ENCODE peak calls at places on chromosomes 4 and X, in five cellular contexts. R is gastrocnemius medialis, G is fibroblast of lung, L is ascending aorta, N is breast epithelium. M is an unnamed sample.

GRCh38 chr4:170325599-170325998 is 235.8 kb upstream of the AADAT start:
- DNase-seq in L (no peak), R (no peak), G (no peak), N (no peak), M (no peak)

GRCh38 chr4:71162386-71162785 is 168.9 kb downstream of the DCK start:
- DNase-seq in G (no peak), L (no peak), N (no peak), R (no peak), M (no peak)

GRCh38 chr4:102466298-102466697 is 34.9 kb upstream of the NFKB1 start:
- DNase-seq in N (no peak), L (no peak), R (no peak), G (peak; percentile 27), M (no peak)

GRCh38 chr4:112951362-112951962 is 98.0 kb upstream of the ANK2 start:
- DNase-seq in R (no peak), L (no peak), N (no peak), G (peak; percentile 3), M (no peak)

GRCh38 chr4:128979934-128980333 is 113.4 kb downstream of the SCLT1 start:
- DNase-seq in R (no peak), G (peak; percentile 93), L (no peak), N (no peak), M (no peak)

GRCh38 chr4:85243857-85244256 is 231.1 kb upstream of the ARHGAP24 start:
- DNase-seq in G (no peak), L (no peak), R (no peak), N (no peak), M (no peak)

GRCh38 chr4:20395160-20395773 is 143.6 kb downstream of the SLIT2 start:
- DNase-seq in R (no peak), L (no peak), G (peak; percentile 14), N (no peak), M (no peak)

GRCh38 chrX:20263474-20263873 is 3.2 kb downstream of the RPS6KA3 start:
- DNase-seq in G (peak; percentile 61), R (no peak), L (no peak), N (no peak), M (no peak)

GRCh38 chr4:88967883-88968316 is 89.1 kb downstream of the FAM13A start:
- DNase-seq in N (no peak), R (no peak), L (no peak), G (no peak), M (no peak)

GRCh38 chr4:138055890-138056289 is 186.3 kb downstream of the SLC7A11 start:
- DNase-seq in N (no peak), L (no peak), G (peak; percentile 72), R (no peak), M (no peak)

GRCh38 chr4:152073738-152074137 is 312.9 kb upstream of the GATB start:
- DNase-seq in R (no peak), L (no peak), G (peak; percentile 55), N (peak; percentile 24), M (no peak)

GRCh38 chr4:825063-825968 is 613 bp downstream of the CPLX1 start:
- DNase-seq in R (no peak), L (no peak), N (no peak), G (peak; percentile 16), M (no peak)

GRCh38 chr4:118762146-118762545 is 73.8 kb downstream of the SEC24D start:
- DNase-seq in N (no peak), L (no peak), R (no peak), G (no peak), M (no peak)

GRCh38 chr4:129926936-129927335 is 831.0 kb downstream of the C4orf33 start:
- DNase-seq in L (no peak), R (no peak), G (no peak), N (no peak), M (no peak)

GRCh38 chrX:107448625-107449468 is 605 bp upstream of the FRMPD3 start:
- DNase-seq in G (peak; percentile 14), R (no peak), N (no peak), L (no peak), M (no peak)

GRCh38 chrX:17361620-17362019 is 13.4 kb upstream of the NHS start:
- DNase-seq in G (no peak), L (no peak), R (no peak), N (no peak), M (no peak)

GRCh38 chr4:7067147-7067522 is 729 bp downstream of the GRPEL1 start:
- DNase-seq in L (no peak), N (no peak), R (no peak), G (no peak), M (no peak)

GRCh38 chr4:165379662-165380061 is 854 bp downstream of the CPE start:
- DNase-seq in N (no peak), G (peak; percentile 44), L (no peak), R (peak; percentile 13), M (no peak)

GRCh38 chr4:97656034-97656720 is 487.1 kb downstream of the STPG2 start:
- DNase-seq in G (peak; percentile 76), L (no peak), R (peak; percentile 10), N (no peak), M (no peak)

GRCh38 chrX:46381630-46382029 is 163.6 kb downstream of the ZNF674 start:
- DNase-seq in N (no peak), R (no peak), L (no peak), G (peak; percentile 10), M (no peak)

GRCh38 chr4:89305028-89305427 is 2.6 kb downstream of the GPRIN3 start:
- DNase-seq in L (no peak), N (no peak), R (no peak), G (no peak), M (no peak)

GRCh38 chr4:110619401-110620247 is 3.3 kb downstream of the PITX2 start:
- DNase-seq in R (peak; percentile 34), L (no peak), G (no peak), N (no peak), M (no peak)

GRCh38 chrX:123184858-123185251 is 777 bp downstream of the GRIA3 start:
- DNase-seq in N (no peak), L (no peak), R (no peak), G (no peak), M (no peak)

GRCh38 chrX:39975094-39975865 is 122.5 kb downstream of the BCOR start:
- DNase-seq in R (no peak), L (no peak), G (no peak), N (peak; percentile 69), M (no peak)

GRCh38 chrX:92247076-92247475 is 467.9 kb downstream of the PCDH11X start:
- DNase-seq in R (no peak), G (peak; percentile 68), N (no peak), L (no peak), M (no peak)

GRCh38 chr4:169988252-169988651 is 37.9 kb downstream of the MFAP3L start:
- DNase-seq in G (peak; percentile 33), R (no peak), L (no peak), N (no peak), M (no peak)

GRCh38 chr4:16110906-16111305 is 27.1 kb upstream of the PROM1 start:
- DNase-seq in L (no peak), N (no peak), R (no peak), G (no peak), M (no peak)

GRCh38 chr4:52932586-52933482 is 70.7 kb downstream of the RASL11B start:
- DNase-seq in G (peak; percentile 60), R (no peak), L (no peak), N (no peak), M (no peak)

GRCh38 chr4:66777097-66777496 is 768.2 kb downstream of the CENPC start:
- DNase-seq in G (no peak), R (no peak), N (no peak), L (no peak), M (no peak)

GRCh38 chr4:122341906-122342305 is 36.9 kb upstream of the ADAD1 start:
- DNase-seq in N (no peak), R (peak; percentile 23), G (peak; percentile 88), L (no peak), M (no peak)

GRCh38 chr4:153799708-153800074 is 10.8 kb upstream of the SFRP2 start:
- DNase-seq in G (no peak), N (no peak), R (no peak), L (no peak), M (no peak)

GRCh38 chr4:150978738-150979575 is 36.1 kb downstream of the LRBA start:
- DNase-seq in L (no peak), G (no peak), N (no peak), R (no peak), M (no peak)
- H3K27ac ChIP-seq in L (no peak overlapping the region), G (no peak overlapping the region), N (no peak overlapping the region), R (no peak overlapping the region), M (no peak overlapping the region)

GRCh38 chrX:24257011-24257410 is 56.9 kb downstream of the SUPT20HL2 start:
- DNase-seq in N (no peak), L (no peak), R (no peak), G (no peak), M (no peak)
- H3K4me1 ChIP-seq in N (no peaks in the 10 kb centered on the region), L (no peaks in the 10 kb centered on the region), R (no peaks in the 10 kb centered on the region), G (no peaks in the 10 kb centered on the region), M (no peaks in the 10 kb centered on the region)

GRCh38 chr4:140690093-140690492 is 66.1 kb downstream of the TBC1D9 start:
- DNase-seq in G (no peak), N (no peak), R (no peak), L (no peak), M (no peak)
- H3K27ac ChIP-seq in G (no peak overlapping the region), N (peak overlapping the region; percentile 85), R (no peak overlapping the region), L (no peak overlapping the region), M (no peak overlapping the region)

GRCh38 chr4:2586502-2586901 is 50.1 kb downstream of the FAM193A start:
- DNase-seq in R (no peak), N (no peak), G (no peak), L (no peak), M (no peak)
- H3K4me1 ChIP-seq in R (peaks cover 85% of the 10 kb centered on the region), N (peaks cover 5% of the 10 kb centered on the region), G (peaks cover 5% of the 10 kb centered on the region), L (peaks cover 32% of the 10 kb centered on the region), M (peaks cover 62% of the 10 kb centered on the region)

GRCh38 chr4:39181905-39182638 is at the start of gene WDR19:
- DNase-seq in G (peak; percentile 99), L (peak; percentile 97), R (peak; percentile 99), N (peak; percentile 99), M (peak; percentile 96)
- H3K27ac ChIP-seq in G (peak within 1 kb of the TSS; percentile 64), L (peak within 1 kb of the TSS; percentile 66), R (peak within 1 kb of the TSS; percentile 81), N (peak within 1 kb of the TSS; percentile 64), M (peak within 1 kb of the TSS; percentile 56)